ENCODE peak calls at places on chromosomes 1 and 21, in eight cellular contexts. Z is activated CD8-positive, alpha-beta T cell treated with anti-CD3 and anti-CD28 coated beads for 36 hours; J is K562; L is IMR-90; P is ascending aorta; U is heart right ventricle; N is spleen; F is retinal pigment epithelial cell. O is an unnamed sample.
A peak's percentile ranks its signal among the peaks of the same experiment; 100 is the strongest.

GRCh38 chr21:17513214-17514123 is 626 bp downstream of the CXADR start:
- DNase-seq in F (no peak), N (peak; percentile 77), L (no peak), J (no peak), U (no peak), P (no peak), Z (peak; percentile 18), O (peak; percentile 19)

GRCh38 chr1:170623171-170623570 is 40.8 kb upstream of the PRRX1 start:
- DNase-seq in L (peak; percentile 95), J (no peak), Z (no peak), F (no peak), N (no peak), P (no peak), U (no peak), O (no peak)

GRCh38 chr21:20424943-20425342 is 573.3 kb upstream of the NCAM2 start:
- DNase-seq in J (no peak), U (no peak), P (no peak), L (no peak), F (no peak), Z (no peak), N (no peak), O (no peak)

GRCh38 chr1:78673120-78673519 is 23.5 kb downstream of the IFI44 start:
- DNase-seq in U (no peak), Z (peak; percentile 43), N (no peak), F (no peak), P (no peak), J (no peak), L (no peak), O (no peak)

GRCh38 chr1:85623061-85623471 is 42.5 kb downstream of the CCN1 start:
- DNase-seq in L (peak; percentile 98), U (no peak), N (no peak), Z (no peak), F (no peak), P (no peak), J (no peak), O (no peak)

GRCh38 chr1:211484738-211485479 is 7.1 kb downstream of the RD3 start:
- DNase-seq in N (peak; percentile 66), F (no peak), U (no peak), Z (no peak), L (no peak), P (no peak), J (no peak), O (peak; percentile 94)

GRCh38 chr1:156909671-156910070 is 10.8 kb upstream of the LRRC71 start:
- DNase-seq in U (no peak), Z (no peak), F (no peak), J (no peak), N (no peak), L (no peak), P (no peak), O (no peak)

GRCh38 chr1:60213253-60213652 is 139.7 kb upstream of the C1orf87 start:
- DNase-seq in N (no peak), J (no peak), P (no peak), Z (no peak), F (no peak), U (no peak), L (no peak), O (no peak)

GRCh38 chr1:212915245-212916091 is 34.9 kb upstream of the VASH2 start:
- DNase-seq in L (peak; percentile 87), N (no peak), P (no peak), J (peak; percentile 70), Z (no peak), U (peak; percentile 36), F (no peak), O (peak; percentile 72)

GRCh38 chr1:212415107-212415841 is 588 bp upstream of the PACC1 start:
- DNase-seq in F (no peak), J (peak; percentile 38), P (no peak), Z (peak; percentile 22), N (no peak), L (no peak), U (no peak), O (no peak)

GRCh38 chr1:168465942-168466702 is 77.7 kb downstream of the XCL2 start:
- DNase-seq in N (no peak), Z (peak; percentile 86), J (peak; percentile 81), U (peak; percentile 26), L (peak; percentile 46), P (peak; percentile 16), F (peak; percentile 72), O (no peak)

GRCh38 chr1:55980574-55980973 is 598.8 kb downstream of the PLPP3 start:
- DNase-seq in J (no peak), F (no peak), Z (no peak), N (no peak), U (no peak), P (no peak), L (no peak), O (no peak)

GRCh38 chr1:196481616-196482015 is 126.6 kb downstream of the KCNT2 start:
- DNase-seq in U (no peak), N (no peak), L (peak; percentile 7), P (no peak), Z (no peak), J (no peak), F (no peak), O (no peak)

GRCh38 chr1:9626201-9626608 is 25.3 kb upstream of the PIK3CD start:
- DNase-seq in J (no peak), L (no peak), F (no peak), N (peak; percentile 87), P (no peak), U (no peak), Z (peak; percentile 46), O (no peak)

GRCh38 chr1:229114781-229115417 is 156.0 kb upstream of the RAB4A start:
- DNase-seq in F (no peak), N (no peak), U (no peak), P (no peak), Z (no peak), J (no peak), L (peak; percentile 2), O (no peak)

GRCh38 chr1:186497651-186498050 is 36.7 kb upstream of the PDC start:
- DNase-seq in Z (no peak), N (no peak), J (no peak), P (no peak), U (no peak), F (no peak), L (no peak), O (no peak)

GRCh38 chr1:179709841-179710329 is 33.2 kb upstream of the FAM163A start:
- DNase-seq in Z (peak; percentile 13), L (peak; percentile 72), P (no peak), U (peak; percentile 77), F (peak; percentile 20), N (no peak), J (no peak), O (no peak)

GRCh38 chr1:89953072-89953626 is 41.8 kb upstream of the ZNF326 start:
- DNase-seq in L (peak; percentile 92), Z (peak; percentile 61), F (peak; percentile 79), P (no peak), U (no peak), J (peak; percentile 70), N (no peak), O (no peak)

GRCh38 chr1:85244271-85245053 is 15.0 kb downstream of the C1orf52 start:
- DNase-seq in F (no peak), U (no peak), N (no peak), Z (no peak), L (peak; percentile 48), J (peak; percentile 63), P (no peak), O (no peak)

GRCh38 chr1:205204552-205204951 is 7.0 kb downstream of the DSTYK start:
- DNase-seq in Z (no peak), J (no peak), U (no peak), P (no peak), N (no peak), F (no peak), L (peak; percentile 54), O (no peak)

GRCh38 chr1:2512862-2513421 is 13.5 kb downstream of the PANK4 start:
- DNase-seq in P (no peak), J (no peak), N (no peak), L (no peak), Z (no peak), F (no peak), U (no peak), O (no peak)

GRCh38 chr1:101820080-101820479 is 176.6 kb downstream of the OLFM3 start:
- DNase-seq in N (no peak), F (peak; percentile 21), U (peak; percentile 4), L (peak; percentile 15), J (no peak), P (no peak), Z (no peak), O (no peak)

GRCh38 chr1:22048351-22049192 is 3.9 kb upstream of the CDC42 start:
- DNase-seq in U (no peak), P (no peak), N (no peak), Z (peak; percentile 67), J (peak; percentile 94), L (peak; percentile 18), F (no peak), O (no peak)

DNA sequence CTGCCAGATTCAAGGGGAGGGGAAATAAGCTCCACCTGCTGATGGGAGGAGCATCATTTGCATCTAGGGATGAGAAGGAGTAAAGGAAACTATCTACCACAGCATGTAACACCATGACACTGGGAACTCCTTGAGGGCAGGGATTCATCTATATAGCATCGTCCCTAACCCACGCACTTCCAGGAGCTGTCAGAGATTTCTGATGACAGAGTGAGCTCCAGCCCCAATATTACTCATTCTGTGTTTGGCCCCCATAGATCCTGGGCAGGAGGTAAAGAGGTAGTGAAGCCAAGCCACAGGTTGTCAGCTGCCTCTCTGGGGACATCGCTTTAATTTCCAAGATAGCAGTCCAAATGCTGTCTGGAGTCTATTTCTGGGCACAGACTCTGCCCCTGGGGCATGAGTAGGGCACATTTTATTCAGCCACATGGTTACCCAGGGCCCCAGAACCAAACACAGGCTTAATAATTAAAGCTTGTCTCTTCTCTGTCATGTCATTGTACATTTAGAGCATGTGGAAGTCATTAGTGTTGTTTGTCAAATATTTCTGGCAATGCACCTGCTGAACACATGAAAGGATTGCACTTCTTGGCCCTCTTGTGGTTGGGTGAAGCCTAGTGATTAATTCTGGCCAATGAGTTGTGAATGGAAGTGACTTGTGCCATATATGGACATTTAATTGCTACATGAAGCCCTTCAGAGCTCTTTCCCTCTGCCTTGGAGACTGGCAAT is 105.9 kb upstream of the POU3F1 start:
- DNase-seq in N (no peak), P (no peak), L (no peak), Z (no peak), J (no peak), F (peak; percentile 12), U (no peak), O (no peak)
- TF ChIP-seq CTCF in N (no peak), P (no peak), L (no peak), Z (no peak), J (peak; percentile 43), F (no peak), U (no peak), O (no peak)

GRCh38 chr21:45457832-45458172 is 52.8 kb downstream of the COL18A1 start:
- DNase-seq in P (no peak), L (no peak), J (no peak), F (no peak), Z (no peak), N (no peak), U (no peak), O (no peak)
- TF ChIP-seq CTCF in P (no peak), L (no peak), J (no peak), F (no peak), Z (no peak), N (no peak), U (no peak), O (no peak)

GRCh38 chr1:175073633-175074032 is 6.0 kb downstream of the TNN start:
- DNase-seq in U (no peak), L (no peak), F (no peak), J (no peak), N (no peak), Z (no peak), P (no peak), O (no peak)
- TF ChIP-seq CTCF in U (no peak), L (no peak), F (no peak), J (no peak), N (no peak), Z (no peak), P (no peak), O (no peak)

GRCh38 chr1:41804176-41804575 is 114.5 kb downstream of the HIVEP3 start:
- DNase-seq in P (no peak), J (no peak), L (no peak), N (no peak), Z (peak; percentile 63), U (no peak), F (no peak), O (no peak)
- TF ChIP-seq CTCF in P (no peak), J (no peak), L (no peak), N (no peak), Z (no peak), U (no peak), F (no peak), O (no peak)

O was measured in D721Med.